ENCODE peak calls at places on chromosomes 1 and 21, in nine cellular contexts. L is mucosa of descending colon; D is cardiac fibroblast; Y is HEK293T; M is Peyer's patch; H is HS-5; G is Ammon's horn; R is activated T-cell treated with anti-CD3 and anti-CD28 coated beads, Interleukin-2, amount 50 U/mL, for 24 hours; V is GM12891. A is an unnamed sample.

GRCh38 chr1:30444850-30445249 is 278.5 kb downstream of the MATN1 start:
- DNase-seq in H (no peak), Y (no peak), D (no peak), M (no peak), L (no peak), V (no peak), G (no peak), R (no peak), A (no peak)

GRCh38 chr1:5881526-5882222 is 110.6 kb downstream of the NPHP4 start:
- DNase-seq in Y (no peak), H (no peak), R (no peak), G (no peak), D (no peak), V (no peak), L (no peak), M (no peak), A (no peak)

GRCh38 chr1:53197301-53198205 is 929 bp downstream of the CPT2 start:
- DNase-seq in V (no peak), D (no peak), G (no peak), R (no peak), L (no peak), H (no peak), M (no peak), Y (peak; percentile 29), A (peak; percentile 60)

GRCh38 chr1:19432943-19433609 is 52.3 kb downstream of the CAPZB start:
- DNase-seq in D (no peak), G (no peak), V (no peak), M (no peak), R (no peak), Y (no peak), H (no peak), L (no peak), A (no peak)

GRCh38 chr1:31374511-31375196 is 1.8 kb upstream of the FABP3 start:
- DNase-seq in M (no peak), V (no peak), Y (no peak), L (no peak), R (no peak), H (no peak), G (no peak), D (peak; percentile 78), A (no peak)

GRCh38 chr21:32328595-32328994 is 29.9 kb downstream of the MRAP start:
- DNase-seq in R (no peak), D (peak; percentile 54), L (no peak), M (no peak), V (no peak), Y (no peak), H (no peak), G (no peak), A (no peak)

GRCh38 chr1:51525295-51525694 is 6.2 kb upstream of the EPS15 start:
- DNase-seq in Y (no peak), G (no peak), D (no peak), V (no peak), R (no peak), H (no peak), L (no peak), M (no peak), A (no peak)

GRCh38 chr1:58861510-58861909 is 77.7 kb upstream of the JUN start:
- DNase-seq in L (no peak), R (no peak), H (no peak), V (no peak), D (peak; percentile 60), M (no peak), Y (no peak), G (no peak), A (no peak)

GRCh38 chr21:40254540-40255455 is 387.6 kb downstream of the PCP4 start:
- DNase-seq in H (no peak), G (peak; percentile 75), V (no peak), Y (no peak), D (no peak), R (no peak), M (no peak), L (no peak), A (no peak)

GRCh38 chr1:162223488-162223887 is 153.2 kb downstream of the SPATA46 start:
- DNase-seq in M (no peak), D (no peak), G (no peak), L (no peak), Y (no peak), H (no peak), R (no peak), V (no peak), A (no peak)

A was measured in K562.